ENCODE peak calls at places on chromosome 11, in eight cellular contexts. One of them, this sample, is unnamed.

GRCh38 chr11:124788521-124788920 is 11.7 kb downstream of the MSANTD2 start:
- DNase-seq in astrocyte of the spinal cord: no peak
- DNase-seq in suprapubic skin: no peak
- DNase-seq in GM20000: no peak
- DNase-seq in AG04450: no peak
- DNase-seq in ascending aorta: no peak
- DNase-seq in B cell: no peak
- DNase-seq in progenitor cell of endocrine pancreas: no peak
- DNase-seq in this sample: no peak

GRCh38 chr11:64331569-64332371 is 8.2 kb upstream of the CCDC88B start:
- DNase-seq in astrocyte of the spinal cord: peak
- DNase-seq in suprapubic skin: no peak
- DNase-seq in GM20000: peak
- DNase-seq in AG04450: peak
- DNase-seq in ascending aorta: peak
- DNase-seq in B cell: peak
- DNase-seq in progenitor cell of endocrine pancreas: no peak
- DNase-seq in this sample: peak

GRCh38 chr11:75013051-75013450 is 24.3 kb downstream of the NEU3 start:
- DNase-seq in astrocyte of the spinal cord: no peak
- DNase-seq in suprapubic skin: no peak
- DNase-seq in GM20000: no peak
- DNase-seq in AG04450: no peak
- DNase-seq in ascending aorta: no peak
- DNase-seq in B cell: no peak
- DNase-seq in progenitor cell of endocrine pancreas: no peak
- DNase-seq in this sample: no peak

GRCh38 chr11:122095950-122096942 is 19.8 kb downstream of the BLID start:
- DNase-seq in astrocyte of the spinal cord: peak
- DNase-seq in suprapubic skin: no peak
- DNase-seq in GM20000: no peak
- DNase-seq in AG04450: no peak
- DNase-seq in ascending aorta: no peak
- DNase-seq in B cell: no peak
- DNase-seq in progenitor cell of endocrine pancreas: no peak
- DNase-seq in this sample: no peak

GRCh38 chr11:123559418-123559817 is 95.0 kb downstream of the SCN3B start:
- DNase-seq in astrocyte of the spinal cord: peak
- DNase-seq in suprapubic skin: no peak
- DNase-seq in GM20000: no peak
- DNase-seq in AG04450: no peak
- DNase-seq in ascending aorta: no peak
- DNase-seq in B cell: no peak
- DNase-seq in progenitor cell of endocrine pancreas: no peak
- DNase-seq in this sample: no peak

GRCh38 chr11:47863189-47863892 is 15.2 kb upstream of the NUP160 start:
- DNase-seq in astrocyte of the spinal cord: peak
- DNase-seq in suprapubic skin: no peak
- DNase-seq in GM20000: no peak
- DNase-seq in AG04450: peak
- DNase-seq in ascending aorta: no peak
- DNase-seq in B cell: peak
- DNase-seq in progenitor cell of endocrine pancreas: no peak
- DNase-seq in this sample: no peak

GRCh38 chr11:128716231-128716630 is 22.4 kb downstream of the FLI1 start:
- DNase-seq in astrocyte of the spinal cord: peak
- DNase-seq in suprapubic skin: no peak
- DNase-seq in GM20000: no peak
- DNase-seq in AG04450: no peak
- DNase-seq in ascending aorta: no peak
- DNase-seq in B cell: no peak
- DNase-seq in progenitor cell of endocrine pancreas: no peak
- DNase-seq in this sample: no peak

GRCh38 chr11:17179972-17180371 is 27.8 kb downstream of the PIK3C2A start:
- DNase-seq in astrocyte of the spinal cord: no peak
- DNase-seq in suprapubic skin: no peak
- DNase-seq in GM20000: no peak
- DNase-seq in AG04450: no peak
- DNase-seq in ascending aorta: no peak
- DNase-seq in B cell: no peak
- DNase-seq in progenitor cell of endocrine pancreas: no peak
- DNase-seq in this sample: no peak

GRCh38 chr11:10807629-10808552 is 835 bp downstream of the EIF4G2 start:
- DNase-seq in astrocyte of the spinal cord: peak
- DNase-seq in suprapubic skin: peak
- DNase-seq in GM20000: peak
- DNase-seq in AG04450: no peak
- DNase-seq in ascending aorta: peak
- DNase-seq in B cell: peak
- DNase-seq in progenitor cell of endocrine pancreas: peak
- DNase-seq in this sample: peak

GRCh38 chr11:121514401-121514981 is 61.7 kb upstream of the SORL1-AS1 start:
- DNase-seq in astrocyte of the spinal cord: no peak
- DNase-seq in suprapubic skin: no peak
- DNase-seq in GM20000: no peak
- DNase-seq in AG04450: no peak
- DNase-seq in ascending aorta: no peak
- DNase-seq in B cell: no peak
- DNase-seq in progenitor cell of endocrine pancreas: no peak
- DNase-seq in this sample: no peak

GRCh38 chr11:60222141-60222540 is 20.8 kb downstream of the MS4A4E start:
- DNase-seq in astrocyte of the spinal cord: no peak
- DNase-seq in suprapubic skin: no peak
- DNase-seq in GM20000: no peak
- DNase-seq in AG04450: no peak
- DNase-seq in ascending aorta: no peak
- DNase-seq in B cell: no peak
- DNase-seq in progenitor cell of endocrine pancreas: no peak
- DNase-seq in this sample: no peak

GRCh38 chr11:96090711-96091110 is 166.8 kb upstream of the MTMR2 start:
- DNase-seq in astrocyte of the spinal cord: peak
- DNase-seq in suprapubic skin: no peak
- DNase-seq in GM20000: no peak
- DNase-seq in AG04450: peak
- DNase-seq in ascending aorta: no peak
- DNase-seq in B cell: no peak
- DNase-seq in progenitor cell of endocrine pancreas: no peak
- DNase-seq in this sample: no peak

GRCh38 chr11:97201743-97202612 is 812.2 kb downstream of the JRKL start:
- DNase-seq in astrocyte of the spinal cord: no peak
- DNase-seq in suprapubic skin: no peak
- DNase-seq in GM20000: no peak
- DNase-seq in AG04450: no peak
- DNase-seq in ascending aorta: no peak
- DNase-seq in B cell: no peak
- DNase-seq in progenitor cell of endocrine pancreas: no peak
- DNase-seq in this sample: no peak

GRCh38 chr11:125402436-125402835 is 93.6 kb downstream of the FEZ1 start:
- DNase-seq in astrocyte of the spinal cord: peak
- DNase-seq in suprapubic skin: no peak
- DNase-seq in GM20000: no peak
- DNase-seq in AG04450: no peak
- DNase-seq in ascending aorta: no peak
- DNase-seq in B cell: no peak
- DNase-seq in progenitor cell of endocrine pancreas: no peak
- DNase-seq in this sample: no peak

GRCh38 chr11:94132823-94133408 is 4.3 kb downstream of the PANX1 start:
- DNase-seq in astrocyte of the spinal cord: no peak
- DNase-seq in suprapubic skin: no peak
- DNase-seq in GM20000: no peak
- DNase-seq in AG04450: no peak
- DNase-seq in ascending aorta: no peak
- DNase-seq in B cell: no peak
- DNase-seq in progenitor cell of endocrine pancreas: no peak
- DNase-seq in this sample: no peak

GRCh38 chr11:96307748-96308133 is 35.3 kb downstream of the MAML2 start:
- DNase-seq in astrocyte of the spinal cord: peak
- DNase-seq in suprapubic skin: no peak
- DNase-seq in GM20000: no peak
- DNase-seq in AG04450: peak
- DNase-seq in ascending aorta: no peak
- DNase-seq in B cell: no peak
- DNase-seq in progenitor cell of endocrine pancreas: no peak
- DNase-seq in this sample: no peak

GRCh38 chr11:18236664-18237356 is at the start of gene SAA4:
- DNase-seq in astrocyte of the spinal cord: no peak
- DNase-seq in suprapubic skin: no peak
- DNase-seq in GM20000: no peak
- DNase-seq in AG04450: no peak
- DNase-seq in ascending aorta: no peak
- DNase-seq in B cell: no peak
- DNase-seq in progenitor cell of endocrine pancreas: no peak
- DNase-seq in this sample: no peak

GRCh38 chr11:30917859-30918478 is 331.8 kb upstream of the MPPED2 start:
- DNase-seq in astrocyte of the spinal cord: peak
- DNase-seq in suprapubic skin: no peak
- DNase-seq in GM20000: peak
- DNase-seq in AG04450: peak
- DNase-seq in ascending aorta: no peak
- DNase-seq in B cell: peak
- DNase-seq in progenitor cell of endocrine pancreas: no peak
- DNase-seq in this sample: peak

GRCh38 chr11:19524171-19524671 is 188.4 kb upstream of the NAV2 start:
- DNase-seq in astrocyte of the spinal cord: peak
- DNase-seq in suprapubic skin: no peak
- DNase-seq in GM20000: no peak
- DNase-seq in AG04450: no peak
- DNase-seq in ascending aorta: no peak
- DNase-seq in B cell: no peak
- DNase-seq in progenitor cell of endocrine pancreas: peak
- DNase-seq in this sample: no peak

DNA sequence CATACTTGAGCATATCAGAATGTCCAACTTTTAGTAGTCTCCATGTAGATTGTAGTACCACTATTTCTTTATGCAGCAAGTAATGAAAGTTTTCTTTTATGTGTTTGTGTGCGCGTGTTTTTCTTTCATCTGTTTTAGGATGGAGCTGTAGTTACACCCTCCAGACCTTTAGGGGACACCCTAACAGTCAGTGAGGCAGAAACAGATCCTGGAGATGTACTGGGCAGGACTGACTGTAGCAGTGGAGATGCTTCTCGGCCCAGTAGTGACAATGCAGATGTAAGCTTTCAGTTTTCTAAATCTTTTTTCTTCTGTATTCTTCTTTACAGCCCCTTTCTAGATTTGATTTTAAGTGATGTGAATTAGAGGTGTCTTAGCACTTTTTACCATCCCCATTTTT is 79.9 kb upstream of the GRIK4 start:
- DNase-seq in astrocyte of the spinal cord: no peak
- DNase-seq in suprapubic skin: no peak
- DNase-seq in GM20000: no peak
- DNase-seq in AG04450: peak
- DNase-seq in ascending aorta: no peak
- DNase-seq in B cell: no peak
- DNase-seq in progenitor cell of endocrine pancreas: no peak
- DNase-seq in this sample: no peak
- TF ChIP-seq CTCF in astrocyte of the spinal cord: peak
- TF ChIP-seq CTCF in suprapubic skin: no peak
- TF ChIP-seq CTCF in GM20000: no peak
- TF ChIP-seq CTCF in AG04450: peak
- TF ChIP-seq CTCF in ascending aorta: peak
- TF ChIP-seq CTCF in B cell: no peak
- TF ChIP-seq CTCF in progenitor cell of endocrine pancreas: no peak
- TF ChIP-seq CTCF in this sample: no peak

GRCh38 chr11:69416746-69417145 is 64.7 kb upstream of the LINC01488 start:
- DNase-seq in astrocyte of the spinal cord: no peak
- DNase-seq in suprapubic skin: no peak
- DNase-seq in GM20000: no peak
- DNase-seq in AG04450: no peak
- DNase-seq in ascending aorta: no peak
- DNase-seq in B cell: no peak
- DNase-seq in progenitor cell of endocrine pancreas: no peak
- DNase-seq in this sample: no peak
- TF ChIP-seq CTCF in astrocyte of the spinal cord: no peak
- TF ChIP-seq CTCF in suprapubic skin: no peak
- TF ChIP-seq CTCF in GM20000: no peak
- TF ChIP-seq CTCF in AG04450: no peak
- TF ChIP-seq CTCF in ascending aorta: no peak
- TF ChIP-seq CTCF in B cell: no peak
- TF ChIP-seq CTCF in progenitor cell of endocrine pancreas: no peak
- TF ChIP-seq CTCF in this sample: no peak

DNA sequence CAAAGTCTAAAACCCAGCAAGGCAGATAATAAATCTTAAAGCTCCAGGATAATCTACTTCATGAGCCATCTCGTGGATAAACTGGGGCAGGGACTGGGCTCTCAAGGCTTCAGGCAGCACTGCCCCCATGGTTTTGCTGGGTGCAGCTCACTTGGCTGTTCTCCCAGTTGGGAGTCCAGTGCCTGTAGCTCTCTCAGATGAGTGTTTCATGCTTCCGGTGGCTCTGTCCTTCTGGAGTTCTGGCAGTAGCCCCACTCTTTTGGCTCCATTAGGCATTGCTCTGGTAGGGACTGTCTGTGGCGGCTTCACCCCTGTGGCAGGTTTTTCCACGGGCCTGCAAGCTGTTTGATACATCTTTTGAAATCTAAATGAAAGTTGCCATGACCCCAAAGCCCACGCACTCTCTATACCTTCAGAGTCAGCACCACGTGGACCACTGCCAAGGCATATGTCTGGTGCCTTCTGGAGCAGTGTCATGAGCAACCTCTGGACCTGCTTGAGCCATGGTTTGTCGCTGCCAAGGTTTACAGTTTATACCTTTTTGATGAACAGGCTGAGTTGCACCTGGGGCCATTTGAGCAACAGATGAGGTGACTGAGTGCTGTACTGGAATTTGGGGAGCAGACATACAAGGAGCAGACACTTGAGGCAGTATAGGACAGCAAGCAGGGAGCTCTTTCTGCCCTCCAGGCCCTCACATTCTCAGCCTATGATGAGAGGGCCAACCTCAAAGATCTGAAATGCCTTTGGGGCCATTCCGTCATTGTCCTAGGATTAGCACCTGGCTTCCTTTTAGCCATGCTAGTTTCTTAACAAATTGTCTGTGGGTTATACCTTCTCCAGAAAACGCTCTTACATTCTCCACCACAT is 48.6 kb downstream of the MTNR1B start:
- DNase-seq in astrocyte of the spinal cord: peak
- DNase-seq in suprapubic skin: no peak
- DNase-seq in GM20000: no peak
- DNase-seq in AG04450: no peak
- DNase-seq in ascending aorta: no peak
- DNase-seq in B cell: no peak
- DNase-seq in progenitor cell of endocrine pancreas: no peak
- DNase-seq in this sample: no peak
- TF ChIP-seq CTCF in astrocyte of the spinal cord: peak
- TF ChIP-seq CTCF in suprapubic skin: no peak
- TF ChIP-seq CTCF in GM20000: no peak
- TF ChIP-seq CTCF in AG04450: no peak
- TF ChIP-seq CTCF in ascending aorta: no peak
- TF ChIP-seq CTCF in B cell: no peak
- TF ChIP-seq CTCF in progenitor cell of endocrine pancreas: no peak
- TF ChIP-seq CTCF in this sample: no peak

DNA sequence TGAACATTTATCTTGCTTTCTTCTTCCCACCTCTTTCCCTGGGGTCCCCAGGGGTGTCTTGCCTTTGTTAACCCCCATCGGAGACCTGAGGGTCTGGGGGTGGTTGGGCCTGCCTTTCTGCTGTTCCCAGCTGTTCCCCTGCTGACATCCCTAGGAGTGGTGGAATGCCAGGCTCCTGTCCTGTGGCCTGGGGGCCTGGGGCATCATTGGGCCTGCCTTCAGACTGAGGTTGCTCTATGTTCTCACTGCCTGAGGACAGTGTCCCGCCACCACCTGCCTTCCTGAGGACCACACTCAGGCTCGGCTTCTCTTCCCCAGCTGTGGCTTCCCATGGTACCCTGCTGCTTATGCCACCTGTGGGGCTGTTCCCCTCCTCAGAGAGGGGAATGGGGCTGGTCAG is 1.1 kb upstream of the IL18BP start:
- DNase-seq in astrocyte of the spinal cord: no peak
- DNase-seq in suprapubic skin: no peak
- DNase-seq in GM20000: no peak
- DNase-seq in AG04450: no peak
- DNase-seq in ascending aorta: no peak
- DNase-seq in B cell: no peak
- DNase-seq in progenitor cell of endocrine pancreas: no peak
- DNase-seq in this sample: no peak
- TF ChIP-seq CTCF in astrocyte of the spinal cord: no peak
- TF ChIP-seq CTCF in suprapubic skin: no peak
- TF ChIP-seq CTCF in GM20000: no peak
- TF ChIP-seq CTCF in AG04450: no peak
- TF ChIP-seq CTCF in ascending aorta: no peak
- TF ChIP-seq CTCF in B cell: no peak
- TF ChIP-seq CTCF in progenitor cell of endocrine pancreas: no peak
- TF ChIP-seq CTCF in this sample: no peak